ENCODE peak calls at places on chromosomes 2 and 18, in five cellular contexts. V, J, D, O and E are unnamed samples.

GRCh38 chr2:74867841-74868658 is 34.1 kb downstream of the HK2 start:
- DNase-seq in D (no peak), O (peak; percentile 24), J (no peak), V (no peak), E (no peak)

GRCh38 chr18:44742741-44743311 is 62.1 kb downstream of the SETBP1 start:
- DNase-seq in J (peak; percentile 52), O (no peak), D (no peak), V (no peak), E (no peak)

GRCh38 chr18:3498705-3499451 is 48.9 kb downstream of the TGIF1 start:
- DNase-seq in O (peak; percentile 12), D (peak; percentile 84), V (no peak), J (no peak), E (no peak)

GRCh38 chr2:179106342-179107178 is 56.6 kb upstream of the CCDC141 start:
- DNase-seq in O (peak; percentile 33), D (no peak), J (peak; percentile 50), V (no peak), E (no peak)

GRCh38 chr18:46333371-46334199 is 229.4 kb downstream of the HAUS1 start:
- DNase-seq in D (peak; percentile 79), J (no peak), O (peak; percentile 24), V (no peak), E (peak; percentile 68)

GRCh38 chr18:45571714-45572113 is 43.6 kb upstream of the SLC14A2 start:
- DNase-seq in J (no peak), V (no peak), D (no peak), O (no peak), E (no peak)

GRCh38 chr2:216603010-216603883 is 30.0 kb upstream of the IGFBP2 start:
- DNase-seq in V (no peak), J (peak; percentile 74), O (no peak), D (no peak), E (no peak)

GRCh38 chr2:25280066-25280687 is 61.5 kb downstream of the DNMT3A start:
- DNase-seq in J (no peak), D (no peak), V (no peak), O (no peak), E (no peak)

GRCh38 chr18:54877076-54877475 is 48.8 kb downstream of the RAB27B start:
- DNase-seq in V (no peak), J (no peak), O (no peak), D (no peak), E (no peak)

GRCh38 chr2:20349457-20350034 is 1.1 kb downstream of the PUM2 start:
- DNase-seq in V (no peak), O (no peak), J (no peak), D (no peak), E (no peak)

GRCh38 chr2:42795871-42796301 is 3.5 kb upstream of the HAAO start:
- DNase-seq in J (no peak), O (peak; percentile 39), D (no peak), V (no peak), E (no peak)

GRCh38 chr2:201363857-201364560 is 6.9 kb upstream of the FLACC1 start:
- DNase-seq in D (no peak), O (peak; percentile 8), V (no peak), J (no peak), E (peak; percentile 21)

GRCh38 chr2:233416199-233416598 is 61.9 kb downstream of the DGKD start:
- DNase-seq in V (no peak), D (no peak), O (no peak), J (no peak), E (no peak)

GRCh38 chr2:149456285-149456684 is 125.9 kb downstream of the LYPD6 start:
- DNase-seq in O (no peak), J (no peak), D (no peak), V (no peak), E (no peak)

GRCh38 chr2:161208527-161209139 is 48.4 kb downstream of the TANK start:
- DNase-seq in V (no peak), J (no peak), O (no peak), D (no peak), E (no peak)

GRCh38 chr18:59961086-59961485 is 61.3 kb downstream of the PMAIP1 start:
- DNase-seq in V (no peak), D (no peak), O (peak; percentile 8), J (peak; percentile 23), E (no peak)

GRCh38 chr2:122927217-122927616 is 1097.9 kb upstream of the CNTNAP5 start:
- DNase-seq in V (no peak), D (no peak), O (no peak), J (no peak), E (no peak)

GRCh38 chr2:237134321-237134720 is 48.6 kb downstream of the COPS8 start:
- DNase-seq in D (no peak), V (no peak), O (no peak), J (no peak), E (no peak)

GRCh38 chr2:49222975-49223528 is 68.7 kb upstream of the FSHR start:
- DNase-seq in O (no peak), D (no peak), V (no peak), J (no peak), E (no peak)

GRCh38 chr2:161946489-161947107 is 127.4 kb downstream of the DPP4 start:
- DNase-seq in O (no peak), V (no peak), D (no peak), J (no peak), E (peak; percentile 28)

GRCh38 chr2:232681527-232681926 is 15.6 kb upstream of the GIGYF2 start:
- DNase-seq in V (no peak), J (no peak), D (no peak), O (no peak), E (no peak)

GRCh38 chr2:120607506-120607905 is 128.2 kb upstream of the GLI2 start:
- DNase-seq in J (no peak), D (peak; percentile 39), O (no peak), V (no peak), E (no peak)

GRCh38 chr2:222076978-222077690 is 221.7 kb downstream of the PAX3 start:
- DNase-seq in D (no peak), J (no peak), O (no peak), V (no peak), E (no peak)

GRCh38 chr18:59469463-59470180 is 110.6 kb upstream of the LMAN1 start:
- DNase-seq in J (no peak), V (no peak), O (no peak), D (no peak), E (no peak)

GRCh38 chr2:236578411-236578846 is 8.8 kb downstream of the ACKR3 start:
- DNase-seq in J (no peak), O (no peak), D (no peak), V (no peak), E (no peak)

GRCh38 chr2:128154225-128154624 is 63.2 kb downstream of the UGGT1 start:
- DNase-seq in J (no peak), D (no peak), V (no peak), O (no peak), E (no peak)

GRCh38 chr2:36387258-36387916 is 31.8 kb downstream of the CRIM1 start:
- DNase-seq in V (no peak), J (no peak), D (no peak), O (no peak), E (no peak)

GRCh38 chr2:57884281-57884680 is 162.3 kb upstream of the VRK2 start:
- DNase-seq in D (no peak), O (no peak), V (no peak), J (no peak), E (no peak)

GRCh38 chr18:47594621-47595086 is 335.8 kb downstream of the SMAD2 start:
- DNase-seq in O (no peak), J (no peak), D (no peak), V (no peak), E (no peak)

GRCh38 chr18:47595816-47596501 is 334.5 kb downstream of the SMAD2 start:
- DNase-seq in V (no peak), O (no peak), D (no peak), J (no peak), E (no peak)

GRCh38 chr18:47591429-47591828 is 339.0 kb downstream of the SMAD2 start:
- DNase-seq in V (no peak), J (no peak), D (no peak), O (no peak), E (no peak)

GRCh38 chr18:47594063-47594462 is 336.4 kb downstream of the SMAD2 start:
- DNase-seq in O (no peak), J (no peak), D (no peak), V (no peak), E (no peak)
- H3K4me3 ChIP-seq in O (no peak overlapping the region), J (no peak overlapping the region), D (no peak overlapping the region), V (no peak overlapping the region), E (no peak overlapping the region)

DNA sequence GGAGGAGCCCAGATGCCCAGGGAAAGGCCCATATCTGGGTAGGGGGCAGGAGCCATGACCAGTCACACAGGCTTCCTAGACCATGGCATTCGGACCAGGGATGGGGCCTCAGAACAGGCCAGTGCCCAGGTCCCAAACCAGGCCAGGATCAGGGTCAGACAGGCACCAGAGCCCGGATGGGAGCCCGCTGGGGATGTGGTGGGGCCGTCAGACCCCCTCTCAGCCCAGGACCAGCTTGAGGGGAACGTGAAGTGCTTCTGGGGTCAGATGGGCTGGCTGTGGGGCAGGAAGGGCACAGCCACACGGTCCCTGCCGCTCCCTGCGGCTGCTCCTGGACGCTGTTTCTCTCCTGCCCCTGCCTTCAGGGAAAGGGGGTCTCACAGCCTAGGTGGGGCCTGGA is 39.1 kb downstream of the SNED1 start:
- DNase-seq in D (no peak), V (no peak), O (no peak), J (no peak), E (no peak)
- H3K4me1 ChIP-seq in D (no peaks in the 10 kb centered on the region), V (peaks cover 14% of the 10 kb centered on the region), O (no peaks in the 10 kb centered on the region), J (no peaks in the 10 kb centered on the region), E (peaks cover 14% of the 10 kb centered on the region)

DNA sequence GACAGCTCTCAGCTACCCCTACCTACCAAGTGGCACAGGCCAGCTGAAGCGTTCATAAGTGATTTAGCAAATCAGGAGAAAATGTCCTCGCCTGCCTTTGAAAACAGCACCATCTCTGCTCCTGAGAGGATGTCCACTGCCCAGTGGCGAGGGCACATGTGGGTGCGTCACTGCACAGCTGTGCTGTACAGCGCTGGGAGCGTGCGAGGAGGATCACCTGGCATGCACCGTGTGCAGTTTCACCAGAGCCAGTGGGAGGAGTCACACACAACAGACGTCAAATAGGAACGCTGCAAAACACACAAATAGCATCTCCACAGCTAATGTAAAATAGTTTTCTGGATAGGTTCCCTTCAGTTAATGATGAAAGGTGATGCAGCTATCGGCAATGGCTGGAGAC is 154.1 kb downstream of the HDAC4 start:
- DNase-seq in O (no peak), D (no peak), V (no peak), J (no peak), E (no peak)
- H3K4me3 ChIP-seq in O (no peak overlapping the region), D (no peak overlapping the region), V (no peak overlapping the region), J (no peak overlapping the region), E (no peak overlapping the region)

DNA sequence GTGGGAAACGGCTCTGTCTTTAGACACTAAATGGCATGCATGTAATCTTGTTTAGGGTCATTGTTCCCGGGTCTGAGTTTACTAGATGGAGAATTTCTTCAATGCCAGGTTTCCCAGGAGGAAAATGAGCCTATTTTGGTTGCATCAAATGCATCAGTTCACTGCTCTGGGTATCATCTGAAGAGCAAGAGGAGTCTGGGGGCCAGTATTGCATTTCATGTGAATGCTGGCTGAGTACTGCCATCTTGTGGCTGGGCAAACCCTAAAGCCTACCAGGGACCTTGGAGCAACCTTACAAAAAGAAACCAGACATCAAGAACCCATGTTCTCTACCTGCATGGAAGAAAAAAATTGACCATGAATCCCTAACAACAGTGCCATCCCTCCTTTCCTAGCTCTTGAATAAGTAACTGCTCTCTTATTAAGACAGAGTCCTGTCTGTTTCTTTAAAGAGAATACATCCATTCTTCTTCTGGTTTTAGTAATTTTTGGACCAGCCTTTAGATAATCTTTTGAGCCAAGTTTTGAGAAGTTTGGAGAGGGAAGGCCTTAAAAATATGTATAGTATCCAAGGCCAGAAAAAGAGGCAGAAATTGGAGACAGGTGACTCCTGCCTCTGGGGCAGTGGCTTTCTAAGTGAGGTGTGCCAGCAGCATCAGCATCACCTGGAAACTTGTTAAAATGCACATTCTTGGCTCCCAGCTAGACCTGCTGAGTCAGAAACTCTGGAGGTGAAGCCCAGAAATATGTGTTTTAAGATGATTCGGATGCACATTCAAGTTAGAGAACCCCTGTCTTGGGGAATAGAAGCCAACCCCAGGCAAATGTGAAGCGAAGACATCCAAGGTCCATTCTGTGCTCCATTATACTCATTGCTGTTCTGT is 261.0 kb upstream of the CXCR4 start:
- DNase-seq in V (peak; percentile 46), J (peak; percentile 24), O (peak; percentile 14), D (no peak), E (peak; percentile 44)
- H3K4me1 ChIP-seq in V (peaks cover 40% of the 10 kb centered on the region), J (no peaks in the 10 kb centered on the region), O (no peaks in the 10 kb centered on the region), D (no peaks in the 10 kb centered on the region), E (peaks cover 34% of the 10 kb centered on the region)